ENCODE peak calls at places on chromosomes 2 and 18, in five cellular contexts. C, I, R, K and Z are unnamed samples.

GRCh38 chr18:34131008-34131407 is 93.7 kb downstream of the NOL4 start:
- DNase-seq in C (no peak), I (no peak), R (no peak), K (no peak), Z (no peak)

GRCh38 chr2:40165503-40165867 is 286.4 kb downstream of the SLC8A1 start:
- DNase-seq in C (no peak), I (no peak), R (no peak), K (peak), Z (no peak)

GRCh38 chr2:11177871-11178598 is 22.8 kb downstream of the SLC66A3 start:
- DNase-seq in C (no peak), I (no peak), R (no peak), K (no peak), Z (no peak)

GRCh38 chr2:9685637-9686036 is 54.8 kb upstream of the YWHAQ start:
- DNase-seq in C (no peak), I (no peak), R (no peak), K (no peak), Z (no peak)

GRCh38 chr2:27973592-27973991 is 83.1 kb downstream of the BABAM2 start:
- DNase-seq in C (no peak), I (no peak), R (no peak), K (peak), Z (no peak)

GRCh38 chr2:179612108-179612507 is 249.3 kb downstream of the ZNF385B start:
- DNase-seq in C (peak), I (no peak), R (no peak), K (no peak), Z (no peak)

GRCh38 chr18:824179-824578 is 12.1 kb upstream of the YES1 start:
- DNase-seq in C (no peak), I (no peak), R (no peak), K (peak), Z (no peak)

GRCh38 chr2:201798252-201798918 is 8.0 kb upstream of the CDK15 start:
- DNase-seq in C (peak), I (no peak), R (no peak), K (peak), Z (no peak)

GRCh38 chr2:68987051-68987503 is 12.6 kb downstream of the GKN1 start:
- DNase-seq in C (no peak), I (no peak), R (no peak), K (peak), Z (no peak)

GRCh38 chr2:53631313-53632125 is 136.1 kb upstream of the CHAC2 start:
- DNase-seq in C (no peak), I (no peak), R (no peak), K (no peak), Z (no peak)

GRCh38 chr2:11129598-11130449 is 25.4 kb upstream of the SLC66A3 start:
- DNase-seq in C (no peak), I (peak), R (peak), K (peak), Z (peak)

GRCh38 chr2:189492451-189492850 is 51.2 kb downstream of the WDR75 start:
- DNase-seq in C (no peak), I (no peak), R (no peak), K (no peak), Z (no peak)

GRCh38 chr2:149861034-149861433 is 273.5 kb upstream of the MMADHC start:
- DNase-seq in C (no peak), I (no peak), R (no peak), K (peak), Z (no peak)

GRCh38 chr2:1132328-1132964 is 181.8 kb downstream of the SNTG2 start:
- DNase-seq in C (no peak), I (no peak), R (no peak), K (no peak), Z (peak)

GRCh38 chr2:27282892-27283291 is 663 bp downstream of the TRIM54 start:
- DNase-seq in C (no peak), I (peak), R (no peak), K (no peak), Z (peak)

GRCh38 chr2:72992734-72993102 is 75.4 kb downstream of the EMX1 start:
- DNase-seq in C (no peak), I (no peak), R (no peak), K (no peak), Z (no peak)

GRCh38 chr2:233801357-233802131 is 23.4 kb downstream of the MROH2A start:
- DNase-seq in C (no peak), I (no peak), R (no peak), K (peak), Z (no peak)

GRCh38 chr2:27320958-27321543 is 1.8 kb downstream of the MPV17 start:
- DNase-seq in C (peak), I (peak), R (peak), K (peak), Z (peak)

GRCh38 chr2:3042601-3043585 is 334.7 kb downstream of the EIPR1 start:
- DNase-seq in C (no peak), I (no peak), R (no peak), K (no peak), Z (no peak)

GRCh38 chr2:58289029-58289428 is 47.9 kb upstream of the FANCL start:
- DNase-seq in C (no peak), I (no peak), R (no peak), K (no peak), Z (no peak)

GRCh38 chr2:241009601-241010530 is 11.4 kb downstream of the SNED1 start:
- DNase-seq in C (peak), I (peak), R (peak), K (peak), Z (peak)

GRCh38 chr18:58202406-58202730 is 158.3 kb downstream of the NEDD4L start:
- DNase-seq in C (no peak), I (no peak), R (no peak), K (no peak), Z (no peak)

GRCh38 chr2:24489942-24490673 is 946 bp upstream of the NCOA1 start:
- DNase-seq in C (no peak), I (peak), R (no peak), K (peak), Z (no peak)

GRCh38 chr2:105394951-105395611 is 3.8 kb downstream of the FHL2 start:
- DNase-seq in C (no peak), I (no peak), R (no peak), K (peak), Z (no peak)

GRCh38 chr2:181742361-181742760 is 62.0 kb upstream of the NEUROD1 start:
- DNase-seq in C (no peak), I (no peak), R (no peak), K (no peak), Z (no peak)

GRCh38 chr18:39062426-39062825 is 1496.8 kb upstream of the CELF4 start:
- DNase-seq in C (no peak), I (no peak), R (no peak), K (no peak), Z (no peak)

GRCh38 chr2:178006710-178007109 is 65.9 kb downstream of the PDE11A start:
- DNase-seq in C (no peak), I (no peak), R (no peak), K (no peak), Z (no peak)

GRCh38 chr2:235066895-235067294 is 115.1 kb downstream of the SH3BP4 start:
- DNase-seq in C (no peak), I (no peak), R (no peak), K (no peak), Z (no peak)

GRCh38 chr2:108220191-108220590 is 19.6 kb upstream of the SULT1C3 start:
- DNase-seq in C (no peak), I (no peak), R (no peak), K (no peak), Z (no peak)

GRCh38 chr2:37573818-37574388 is 97.5 kb downstream of the CDC42EP3 start:
- DNase-seq in C (no peak), I (no peak), R (no peak), K (no peak), Z (no peak)

GRCh38 chr2:237604960-237605359 is 14.4 kb upstream of the RAB17 start:
- DNase-seq in C (no peak), I (no peak), R (no peak), K (peak), Z (no peak)

GRCh38 chr2:26922638-26923466 is 47.6 kb upstream of the MAPRE3 start:
- DNase-seq in C (no peak), I (peak), R (peak), K (peak), Z (peak)

GRCh38 chr18:4353853-4354418 is 101.2 kb downstream of the DLGAP1 start:
- DNase-seq in C (no peak), I (no peak), R (no peak), K (no peak), Z (no peak)

DNA sequence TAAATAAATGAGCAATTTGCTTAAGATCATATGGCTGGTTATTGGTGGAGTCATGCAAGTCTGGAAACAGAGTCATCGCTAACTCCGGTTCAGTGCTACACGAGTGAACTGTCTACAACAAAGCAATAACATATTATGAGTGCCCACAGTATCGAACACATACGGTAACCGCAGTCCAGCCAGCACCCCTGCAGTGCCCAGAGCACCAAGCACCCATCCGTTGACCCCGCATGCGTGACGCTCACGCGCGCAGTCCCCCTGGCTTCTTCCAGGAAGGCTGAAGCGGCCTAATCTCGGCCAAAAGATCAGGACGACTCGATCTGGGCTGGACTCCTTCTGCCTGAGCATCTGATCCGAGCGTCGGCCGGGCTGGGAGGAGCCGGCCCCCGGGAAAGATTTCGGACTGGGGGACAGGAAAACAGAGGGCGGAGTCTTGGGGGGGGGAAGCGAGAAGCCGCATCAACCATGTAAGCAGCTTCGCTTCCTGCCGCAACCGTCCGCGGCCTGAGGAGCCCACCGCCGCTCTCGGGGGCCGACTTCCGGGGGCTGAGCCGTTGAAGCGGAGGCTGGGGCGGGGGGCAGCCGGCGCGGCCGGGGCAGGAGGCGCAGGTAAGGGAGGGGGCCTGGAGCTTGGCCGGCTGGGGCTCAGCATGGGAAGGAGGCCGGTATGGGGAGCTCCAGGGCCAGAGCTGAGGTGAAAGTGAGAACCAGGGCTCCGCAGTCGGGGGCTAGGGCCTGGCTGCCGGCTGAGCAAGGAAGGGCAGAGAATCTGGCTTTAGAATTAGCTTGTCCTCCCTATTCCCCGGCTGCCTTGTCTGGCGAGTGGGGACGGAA is at the start of gene PIKFYVE:
- DNase-seq in C (peak), I (peak), R (peak), K (peak), Z (peak)
- TF ChIP-seq CTCF in C (no peak), I (no peak), R (no peak), K (no peak), Z (no peak)

DNA sequence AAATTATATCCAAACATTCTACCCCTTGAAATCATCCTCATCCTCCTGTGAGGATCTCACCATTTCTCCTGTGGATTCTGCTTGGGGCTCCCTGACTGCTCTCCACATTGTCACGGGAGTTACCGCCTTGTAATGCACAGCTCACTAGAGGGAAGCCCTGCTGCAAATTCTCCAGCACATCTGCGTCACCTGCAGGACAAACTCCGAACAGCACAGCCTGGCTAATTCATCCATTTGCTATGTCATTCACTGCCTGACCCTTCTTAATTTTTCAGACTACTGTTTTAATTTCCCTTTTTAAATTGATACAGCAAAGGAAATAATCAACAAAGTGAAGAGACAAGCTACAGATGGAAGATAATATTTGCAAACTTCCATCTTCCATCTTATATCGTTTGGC is 627.4 kb downstream of the FBXO15 start:
- DNase-seq in C (no peak), I (peak), R (peak), K (no peak), Z (no peak)
- TF ChIP-seq CTCF in C (peak), I (peak), R (peak), K (no peak), Z (peak)

DNA sequence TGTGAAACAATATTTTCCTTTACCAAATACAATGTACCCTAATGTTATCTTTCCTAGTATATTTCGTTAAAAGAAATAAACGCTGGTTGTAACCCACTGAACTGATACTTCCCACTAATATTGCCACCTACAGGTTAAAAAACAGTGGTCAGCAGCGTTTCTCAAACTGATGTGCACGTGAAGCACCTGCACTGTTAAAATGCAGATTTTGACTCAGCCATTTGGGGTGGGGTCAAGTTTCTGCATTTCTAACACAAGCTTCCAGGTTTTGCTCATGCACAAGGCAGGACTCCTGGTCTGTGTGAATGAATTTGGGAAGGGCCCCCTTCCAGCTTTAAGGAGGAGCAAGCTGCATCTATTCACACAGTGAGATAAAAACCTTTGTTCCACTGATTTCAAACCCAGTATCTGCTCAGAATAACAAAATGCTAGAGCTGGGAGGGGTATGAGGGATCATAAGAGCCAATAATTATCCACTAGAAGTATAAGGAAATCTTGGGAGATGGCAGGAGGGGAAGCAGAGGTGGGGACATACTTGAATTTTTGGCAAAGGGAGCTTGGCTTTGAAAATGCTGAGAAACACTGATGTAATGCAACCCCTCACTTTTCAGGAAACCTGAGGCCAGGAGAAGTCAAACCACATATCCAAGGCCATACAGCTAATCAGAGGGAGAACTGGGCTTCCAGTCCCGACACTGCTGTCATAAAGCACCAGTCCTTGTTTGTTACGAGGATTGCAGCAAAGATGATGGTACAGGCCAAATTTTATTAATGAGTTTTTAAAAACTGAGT is 116.2 kb downstream of the RBMS1 start:
- DNase-seq in C (no peak), I (no peak), R (no peak), K (peak), Z (no peak)
- TF ChIP-seq CTCF in C (no peak), I (peak), R (no peak), K (no peak), Z (no peak)

DNA sequence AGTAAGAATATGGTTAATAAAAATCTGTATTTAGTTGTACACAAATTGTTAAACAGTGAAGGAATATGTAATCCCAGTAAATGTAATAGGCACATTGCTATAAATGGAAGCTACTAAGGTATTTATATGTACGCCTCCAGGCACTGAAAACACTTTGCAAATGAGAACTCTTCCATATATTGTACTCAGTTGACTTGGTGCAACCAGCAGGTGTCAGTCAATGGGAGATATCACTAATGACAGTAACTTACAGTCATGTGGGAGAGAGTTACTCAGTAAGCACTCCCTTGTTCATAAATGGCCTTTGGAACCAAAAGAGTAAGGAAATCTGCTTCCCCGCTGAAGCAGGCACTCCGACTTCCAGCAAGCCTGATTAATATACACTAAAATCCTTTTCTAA is 5.9 kb downstream of the MDH1 start:
- DNase-seq in C (no peak), I (no peak), R (no peak), K (no peak), Z (no peak)
- TF ChIP-seq CTCF in C (no peak), I (peak), R (no peak), K (no peak), Z (no peak)